ENCODE peak calls at places on chromosomes 13 and 19, in eight cellular contexts. B, R, G, W, X, U, C and I are unnamed samples.

GRCh38 chr13:67402546-67402945 is 172.4 kb upstream of the PCDH9 start:
- DNase-seq in B (no peak), R (no peak), G (no peak), W (no peak), X (peak), U (no peak), C (no peak), I (no peak)

GRCh38 chr13:30880756-30881155 is 25.3 kb upstream of the MEDAG start:
- DNase-seq in B (peak), R (peak), G (no peak), W (peak), X (peak), U (peak), C (no peak), I (no peak)

GRCh38 chr13:98506343-98507059 is 70.4 kb downstream of the STK24 start:
- DNase-seq in B (no peak), R (no peak), G (no peak), W (no peak), X (peak), U (no peak), C (no peak), I (no peak)

GRCh38 chr19:54211214-54211613 is 10.6 kb downstream of the RPS9 start:
- DNase-seq in B (no peak), R (no peak), G (no peak), W (no peak), X (no peak), U (no peak), C (no peak), I (no peak)

GRCh38 chr19:342801-343421 is 1.7 kb downstream of the MIER2 start:
- DNase-seq in B (peak), R (peak), G (no peak), W (no peak), X (peak), U (no peak), C (no peak), I (no peak)

GRCh38 chr13:75352641-75353327 is 129.2 kb downstream of the TBC1D4 start:
- DNase-seq in B (peak), R (peak), G (no peak), W (no peak), X (peak), U (no peak), C (no peak), I (no peak)

GRCh38 chr13:19794552-19795143 is 11.9 kb upstream of the PSPC1 start:
- DNase-seq in B (no peak), R (no peak), G (no peak), W (peak), X (no peak), U (no peak), C (peak), I (no peak)

GRCh38 chr13:50588736-50589135 is 254.8 kb downstream of the DLEU7 start:
- DNase-seq in B (no peak), R (peak), G (no peak), W (no peak), X (peak), U (no peak), C (no peak), I (no peak)

GRCh38 chr19:37012093-37012745 is 66.0 kb upstream of the ZNF420 start:
- DNase-seq in B (no peak), R (no peak), G (no peak), W (no peak), X (no peak), U (no peak), C (no peak), I (no peak)

GRCh38 chr19:14611051-14611450 is 28.2 kb downstream of the CLEC17A start:
- DNase-seq in B (no peak), R (no peak), G (no peak), W (no peak), X (no peak), U (no peak), C (no peak), I (no peak)

GRCh38 chr13:68987585-68987984 is 1120.0 kb upstream of the ATXN8OS start:
- DNase-seq in B (no peak), R (no peak), G (no peak), W (no peak), X (no peak), U (no peak), C (no peak), I (no peak)

GRCh38 chr13:21048901-21049655 is 12.3 kb downstream of the LATS2 start:
- DNase-seq in B (no peak), R (no peak), G (no peak), W (no peak), X (no peak), U (no peak), C (no peak), I (no peak)

GRCh38 chr13:27313742-27314141 is 43.1 kb downstream of the RASL11A start:
- DNase-seq in B (peak), R (no peak), G (no peak), W (no peak), X (no peak), U (no peak), C (no peak), I (no peak)

GRCh38 chr13:27593267-27593666 is 27.1 kb downstream of the LNX2 start:
- DNase-seq in B (no peak), R (no peak), G (no peak), W (no peak), X (no peak), U (no peak), C (no peak), I (no peak)

GRCh38 chr13:102879793-102880499 is 34.1 kb downstream of the ERCC5 start:
- DNase-seq in B (no peak), R (no peak), G (peak), W (no peak), X (no peak), U (no peak), C (no peak), I (no peak)

GRCh38 chr13:113918981-113919646 is 54.8 kb downstream of the C13orf46 start:
- DNase-seq in B (no peak), R (no peak), G (no peak), W (no peak), X (no peak), U (no peak), C (peak), I (no peak)

GRCh38 chr13:105928901-105929300 is 606.6 kb downstream of the EFNB2 start:
- DNase-seq in B (no peak), R (no peak), G (no peak), W (no peak), X (peak), U (no peak), C (no peak), I (no peak)

GRCh38 chr13:105921711-105922110 is 613.8 kb downstream of the EFNB2 start:
- DNase-seq in B (no peak), R (no peak), G (no peak), W (no peak), X (no peak), U (no peak), C (no peak), I (no peak)

GRCh38 chr13:105929486-105929885 is 606.0 kb downstream of the EFNB2 start:
- DNase-seq in B (no peak), R (no peak), G (no peak), W (no peak), X (peak), U (no peak), C (no peak), I (no peak)

GRCh38 chr13:105928048-105928447 is 607.4 kb downstream of the EFNB2 start:
- DNase-seq in B (no peak), R (no peak), G (no peak), W (no peak), X (peak), U (no peak), C (no peak), I (no peak)

DNA sequence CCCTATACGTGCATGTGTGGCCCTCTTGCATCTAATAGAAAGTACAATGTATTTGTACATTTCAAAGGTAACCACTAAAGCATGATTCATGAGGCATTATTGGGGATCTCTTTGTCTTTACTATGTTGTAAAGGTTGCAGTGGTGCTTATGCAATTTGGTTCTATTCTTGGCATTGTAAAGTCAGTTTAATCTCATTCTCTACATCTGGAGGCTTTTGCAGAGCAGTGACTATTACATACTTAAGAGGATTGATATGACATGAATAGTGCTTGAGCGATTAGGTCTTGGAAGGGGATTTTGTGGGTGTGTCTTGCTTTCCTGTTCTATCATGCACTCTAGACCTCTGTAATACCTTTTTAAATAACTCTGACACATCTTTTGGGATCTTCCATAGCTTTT is 610.0 kb downstream of the EFNB2 start:
- DNase-seq in B (peak), R (peak), G (no peak), W (peak), X (peak), U (peak), C (no peak), I (no peak)
- H3K4me2 ChIP-seq in B (no peak), R (no peak), G (no peak), W (no peak), X (no peak), U (no peak), C (no peak), I (no peak)

DNA sequence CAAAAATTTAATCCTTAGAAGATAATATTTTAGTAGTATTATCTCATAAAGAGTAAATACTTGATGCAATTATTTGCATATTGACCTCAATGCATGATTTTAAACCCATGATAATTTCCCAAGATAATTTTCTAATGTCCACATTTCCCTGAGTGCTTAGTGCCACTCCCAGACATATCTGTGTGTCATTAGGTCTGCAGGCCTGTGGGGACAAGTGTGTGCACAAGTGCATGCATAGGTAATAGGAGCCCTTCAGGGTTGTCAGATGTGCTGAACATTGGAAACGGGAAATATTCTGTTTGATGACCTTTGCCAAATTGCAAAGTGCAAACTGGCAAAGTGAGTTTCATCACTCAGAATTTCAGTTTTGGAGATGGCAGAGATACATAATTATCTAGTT is 369.9 kb downstream of the KLF5 start:
- DNase-seq in B (no peak), R (no peak), G (no peak), W (no peak), X (no peak), U (no peak), C (no peak), I (no peak)
- H3K27ac ChIP-seq in B (no peak), R (no peak), G (no peak), W (peak), X (no peak), U (peak), C (no peak), I (no peak)

GRCh38 chr19:52094526-52094925 is 1.0 kb downstream of the ZNF841 start:
- DNase-seq in B (no peak), R (peak), G (peak), W (peak), X (no peak), U (no peak), C (no peak), I (no peak)
- H3K4me2 ChIP-seq in B (peak), R (peak), G (peak), W (peak), X (peak), U (peak), C (peak), I (peak)

GRCh38 chr13:43303040-43303729 is 279.8 kb downstream of the DNAJC15 start:
- DNase-seq in B (peak), R (peak), G (peak), W (peak), X (peak), U (peak), C (peak), I (peak)
- H3K27ac ChIP-seq in B (peak), R (no peak), G (no peak), W (peak), X (no peak), U (no peak), C (no peak), I (no peak)

DNA sequence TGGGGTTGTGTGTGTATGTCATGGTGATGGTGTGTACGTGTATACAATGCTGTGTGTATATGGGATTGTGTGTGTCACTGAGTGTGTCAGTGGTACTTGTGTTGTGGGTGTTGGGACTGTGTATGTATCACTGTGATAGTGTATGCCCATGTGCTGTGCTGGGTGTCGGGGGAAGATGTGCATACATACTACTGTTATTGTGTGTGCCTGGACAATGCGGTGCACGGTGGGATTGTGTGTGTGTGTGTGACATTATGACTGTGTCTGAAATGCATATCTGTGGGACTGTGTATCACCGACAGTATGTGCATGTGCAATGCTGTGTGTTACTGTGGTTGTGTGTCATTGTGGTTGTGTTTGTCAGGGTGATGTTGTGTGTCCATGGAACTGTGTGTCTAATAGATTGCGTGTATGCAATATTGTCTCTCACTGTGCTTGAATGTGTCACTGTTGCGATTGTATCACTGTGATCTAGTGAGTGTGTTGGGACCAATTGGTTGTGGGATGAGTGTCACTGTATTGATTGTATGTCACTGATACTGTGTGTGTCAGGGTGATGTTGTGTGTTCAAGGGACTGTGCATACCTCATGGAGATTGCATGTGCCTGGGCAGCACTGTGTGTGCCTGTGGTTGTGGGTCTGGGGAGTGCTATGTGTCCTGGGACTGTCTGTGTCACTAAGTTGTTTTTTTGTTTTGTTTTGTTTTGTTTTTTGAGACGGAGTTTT is 11.1 kb upstream of the BBC3 start:
- DNase-seq in B (no peak), R (no peak), G (no peak), W (no peak), X (peak), U (peak), C (no peak), I (no peak)
- H3K4me2 ChIP-seq in B (no peak), R (peak), G (no peak), W (no peak), X (no peak), U (peak), C (no peak), I (no peak)

GRCh38 chr19:17796013-17796837 is 1.3 kb downstream of the B3GNT3 start:
- DNase-seq in B (no peak), R (no peak), G (peak), W (peak), X (no peak), U (peak), C (no peak), I (no peak)
- H3K27ac ChIP-seq in B (no peak), R (no peak), G (no peak), W (peak), X (no peak), U (peak), C (no peak), I (no peak)

DNA sequence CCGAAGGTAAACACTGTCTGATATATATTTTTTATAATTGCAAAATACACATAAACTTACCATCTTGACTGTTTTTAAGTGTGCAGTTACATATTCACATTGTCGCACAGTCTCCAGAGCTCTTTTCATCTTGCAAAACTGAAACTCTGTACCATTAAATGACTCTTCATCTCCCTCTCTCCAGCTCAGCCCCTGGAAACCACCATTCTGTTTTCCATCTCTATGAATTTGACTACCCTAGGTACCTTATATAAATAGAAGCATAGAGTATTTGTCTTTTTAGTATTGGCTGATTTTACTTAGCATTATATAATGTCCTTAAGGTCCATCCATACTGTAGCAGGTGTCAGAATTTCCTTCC is 45.8 kb downstream of the LRCH1 start:
- DNase-seq in B (no peak), R (no peak), G (no peak), W (no peak), X (no peak), U (no peak), C (no peak), I (no peak)
- H3K4me2 ChIP-seq in B (no peak), R (no peak), G (no peak), W (no peak), X (no peak), U (no peak), C (no peak), I (no peak)

GRCh38 chr19:44692379-44692721 is 6.6 kb upstream of the CEACAM16 start:
- DNase-seq in B (no peak), R (no peak), G (no peak), W (no peak), X (no peak), U (no peak), C (no peak), I (no peak)
- H3K27ac ChIP-seq in B (no peak), R (no peak), G (no peak), W (peak), X (no peak), U (peak), C (no peak), I (no peak)

DNA sequence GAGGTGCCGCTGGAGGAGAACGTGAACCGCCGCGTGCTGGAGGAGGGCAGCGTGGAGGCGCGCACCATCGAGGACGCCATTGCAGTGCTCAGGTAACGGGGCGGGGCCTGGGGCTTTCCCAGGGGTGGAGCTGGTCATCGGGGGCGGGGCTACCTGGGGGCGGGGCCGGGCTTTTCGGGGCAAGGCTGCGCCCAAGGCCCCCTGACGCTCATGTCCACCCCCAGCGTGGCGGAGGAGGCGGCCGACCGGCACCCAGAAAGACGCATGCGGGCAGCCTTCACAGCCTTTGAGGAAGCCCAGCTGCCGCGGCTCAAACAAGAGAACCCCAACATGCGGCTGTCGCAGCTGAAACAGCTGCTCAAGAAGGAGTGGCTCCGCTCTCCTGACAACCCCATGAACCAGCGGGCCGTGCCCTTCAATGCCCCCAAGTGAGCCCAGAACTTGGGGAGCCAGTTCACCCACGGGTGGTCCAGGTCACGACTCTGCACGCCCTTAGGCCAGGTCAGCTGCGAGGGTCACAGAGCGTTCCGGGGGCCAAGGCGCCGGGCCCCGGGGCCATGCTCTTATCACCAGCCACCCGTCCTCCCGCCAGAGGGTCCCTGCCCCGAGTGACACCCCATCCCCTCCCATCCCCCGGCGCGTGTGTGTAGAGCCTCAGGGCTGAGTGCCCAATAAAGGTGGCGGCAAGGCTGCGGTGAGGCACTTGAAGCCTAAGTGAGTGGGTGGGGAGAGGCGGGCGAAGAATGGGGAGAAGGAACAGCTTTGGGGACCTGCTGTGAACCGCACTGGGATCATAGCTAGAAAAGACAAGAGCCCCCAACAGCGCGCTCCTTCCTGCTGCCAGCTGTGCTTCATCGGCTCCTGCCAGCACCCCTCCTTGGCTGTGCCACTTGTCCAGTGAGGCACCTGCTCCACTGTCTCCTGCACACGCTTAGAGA is 10.7 kb downstream of the CCDC124 start:
- DNase-seq in B (no peak), R (no peak), G (no peak), W (no peak), X (no peak), U (no peak), C (peak), I (no peak)
- H3K4me2 ChIP-seq in B (no peak), R (no peak), G (no peak), W (no peak), X (no peak), U (no peak), C (no peak), I (no peak)

GRCh38 chr13:32726374-32727037 is 140.3 kb downstream of the PDS5B start:
- DNase-seq in B (no peak), R (peak), G (no peak), W (peak), X (no peak), U (no peak), C (no peak), I (no peak)
- H3K27ac ChIP-seq in B (no peak), R (no peak), G (peak), W (no peak), X (no peak), U (no peak), C (no peak), I (no peak)